ENCODE peak calls at places on chromosomes 2 and 18, in five cellular contexts. W is cardiac fibroblast, M is fibroblast of mammary gland, B is psoas muscle, V is Panc1. X is an unnamed sample.

GRCh38 chr2:174764281-174765063 is at the start of gene CHRNA1:
- DNase-seq in B (peak; percentile 56), M (peak; percentile 41), W (no peak), V (no peak), X (no peak)

GRCh38 chr2:230757476-230757875 is 44.8 kb downstream of the CAB39 start:
- DNase-seq in M (no peak), B (no peak), V (no peak), W (peak; percentile 77), X (no peak)

GRCh38 chr2:211674715-211675114 is 863.9 kb downstream of the ERBB4 start:
- DNase-seq in V (no peak), B (no peak), M (no peak), W (no peak), X (no peak)

GRCh38 chr2:170817247-170817998 is 736 bp downstream of the GAD1 start:
- DNase-seq in W (peak; percentile 18), V (no peak), M (peak; percentile 16), B (no peak), X (no peak)

GRCh38 chr2:62462211-62462610 is 43.8 kb downstream of the TMEM17 start:
- DNase-seq in B (no peak), V (no peak), W (no peak), M (no peak), X (no peak)

GRCh38 chr2:68425503-68425902 is 41.6 kb downstream of the FBXO48 start:
- DNase-seq in B (no peak), W (no peak), M (no peak), V (no peak), X (no peak)

GRCh38 chr2:111188681-111189080 is 68.0 kb downstream of the BCL2L11 start:
- DNase-seq in V (no peak), M (no peak), W (no peak), B (no peak), X (no peak)

GRCh38 chr2:4903676-4904348 is 788.4 kb upstream of the SOX11 start:
- DNase-seq in W (no peak), B (no peak), M (no peak), V (no peak), X (no peak)

GRCh38 chr18:24959100-24959499 is 392.9 kb downstream of the ZNF521 start:
- DNase-seq in M (no peak), V (no peak), B (no peak), W (no peak), X (no peak)

GRCh38 chr2:120531863-120532600 is 186.1 kb downstream of the INHBB start:
- DNase-seq in M (peak; percentile 81), V (no peak), B (peak; percentile 61), W (peak; percentile 64), X (no peak)

GRCh38 chr2:40178971-40179370 is 272.9 kb downstream of the SLC8A1 start:
- DNase-seq in M (peak; percentile 37), V (no peak), B (no peak), W (no peak), X (no peak)

GRCh38 chr2:240912878-240913809 is 7.0 kb downstream of the CROCC2 start:
- DNase-seq in V (no peak), M (peak; percentile 40), B (no peak), W (no peak), X (no peak)

GRCh38 chr18:24023185-24023814 is 8.7 kb downstream of the TTC39C start:
- DNase-seq in M (no peak), W (no peak), B (no peak), V (no peak), X (no peak)

GRCh38 chr2:48849770-48850169 is 94.2 kb upstream of the LHCGR start:
- DNase-seq in B (no peak), W (peak; percentile 30), M (peak; percentile 83), V (no peak), X (peak; percentile 40)

GRCh38 chr2:95799490-95799889 is 192.1 kb downstream of the ANKRD36C start:
- DNase-seq in V (no peak), M (no peak), B (no peak), W (no peak), X (no peak)

GRCh38 chr2:71927757-71928715 is 219.6 kb downstream of the CYP26B1 start:
- DNase-seq in W (no peak), M (peak; percentile 46), V (no peak), B (no peak), X (no peak)

GRCh38 chr18:40035951-40036350 is 1919.1 kb upstream of the PIK3C3 start:
- DNase-seq in W (no peak), B (no peak), M (no peak), V (no peak), X (no peak)

GRCh38 chr2:47313141-47313691 is 89.7 kb upstream of the MSH2 start:
- DNase-seq in W (peak; percentile 43), V (no peak), B (no peak), M (no peak), X (no peak)

GRCh38 chr2:44477657-44478414 is 116.1 kb downstream of the CAMKMT start:
- DNase-seq in B (no peak), V (no peak), W (no peak), M (no peak), X (no peak)

GRCh38 chr2:168434164-168434563 is 21.9 kb upstream of the CERS6 start:
- DNase-seq in M (no peak), W (no peak), V (no peak), B (peak; percentile 26), X (no peak)

GRCh38 chr2:88059979-88060906 is 4.7 kb upstream of the KRCC1 start:
- DNase-seq in M (peak; percentile 50), V (no peak), B (no peak), W (peak; percentile 47), X (no peak)

GRCh38 chr2:20403693-20404381 is 43.0 kb upstream of the RHOB start:
- DNase-seq in B (no peak), W (no peak), M (peak; percentile 43), V (no peak), X (no peak)

GRCh38 chr2:24304098-24304497 is 56.2 kb downstream of the ITSN2 start:
- DNase-seq in M (peak; percentile 98), V (no peak), W (peak; percentile 94), B (peak; percentile 78), X (peak; percentile 39)

GRCh38 chr18:40685241-40685640 is 1269.8 kb upstream of the PIK3C3 start:
- DNase-seq in V (no peak), B (no peak), M (no peak), W (no peak), X (no peak)

GRCh38 chr2:101998556-101999121 is 6.9 kb downstream of the IL1R2 start:
- DNase-seq in V (no peak), W (no peak), B (no peak), M (no peak), X (no peak)

GRCh38 chr18:55637204-55637603 is 49.2 kb upstream of the TCF4 start:
- DNase-seq in V (no peak), B (no peak), W (no peak), M (no peak), X (no peak)

GRCh38 chr18:23810396-23810795 is 121.1 kb downstream of the LAMA3 start:
- DNase-seq in V (no peak), W (no peak), B (no peak), M (no peak), X (no peak)

GRCh38 chr2:174510583-174511189 is 23.9 kb upstream of the GPR155 start:
- DNase-seq in B (no peak), M (peak; percentile 54), W (no peak), V (no peak), X (no peak)

GRCh38 chr2:69223759-69224494 is 163.1 kb downstream of the GFPT1 start:
- DNase-seq in M (no peak), V (no peak), W (no peak), B (no peak), X (no peak)

DNA sequence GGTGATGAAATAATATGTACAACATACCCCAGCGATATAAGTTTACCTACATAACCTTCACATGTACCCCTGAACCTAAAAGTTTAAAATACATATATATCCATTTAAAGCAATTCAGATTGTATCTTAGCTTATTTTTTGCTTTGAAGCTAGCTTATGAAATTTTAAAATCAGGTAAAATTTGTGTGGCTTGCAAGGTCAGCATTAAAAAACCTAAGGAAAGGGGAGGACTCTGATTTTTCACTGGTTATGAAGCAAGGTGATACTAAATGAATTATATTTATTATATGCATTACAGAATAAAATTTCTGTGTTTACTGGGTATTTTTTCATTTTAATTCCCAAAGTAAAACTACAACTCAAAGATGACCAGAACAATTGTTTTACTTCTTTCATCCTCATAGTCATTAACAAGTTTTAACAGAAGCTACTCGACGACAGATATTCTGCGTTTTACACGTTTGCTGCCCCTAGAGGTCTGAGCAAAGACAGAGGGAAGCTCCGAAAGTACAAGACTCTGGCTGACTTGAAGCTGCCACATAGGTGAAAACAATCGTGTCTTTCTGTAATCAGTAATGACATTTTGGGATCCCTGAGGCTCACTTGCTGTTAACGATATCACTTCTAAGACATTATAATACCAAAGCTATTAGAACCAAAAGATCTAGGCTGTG is 17.1 kb downstream of the PKP4 start:
- DNase-seq in V (no peak), W (no peak), M (no peak), B (no peak), X (no peak)
- TF ChIP-seq CTCF in V (peak; percentile 42), W (no peak), M (no peak), B (no peak), X (peak; percentile 17)

GRCh38 chr2:16218651-16219050 is 278.3 kb downstream of the MYCN start:
- DNase-seq in B (no peak), M (no peak), W (no peak), V (no peak), X (no peak)
- TF ChIP-seq CTCF in B (peak; percentile 15), M (no peak), W (no peak), V (peak; percentile 60), X (no peak)

GRCh38 chr2:46183426-46183825 is 113.8 kb upstream of the EPAS1 start:
- DNase-seq in V (no peak), B (no peak), M (no peak), W (no peak), X (no peak)

GRCh38 chr2:46188041-46188715 is 109.0 kb upstream of the EPAS1 start:
- DNase-seq in B (no peak), W (no peak), M (no peak), V (no peak), X (no peak)

GRCh38 chr2:46187112-46187618 is 110.0 kb upstream of the EPAS1 start:
- DNase-seq in V (no peak), B (no peak), M (peak; percentile 85), W (peak; percentile 73), X (peak; percentile 37)

GRCh38 chr2:46181789-46182530 is 115.2 kb upstream of the EPAS1 start:
- DNase-seq in V (no peak), W (no peak), B (no peak), M (no peak), X (no peak)

DNA sequence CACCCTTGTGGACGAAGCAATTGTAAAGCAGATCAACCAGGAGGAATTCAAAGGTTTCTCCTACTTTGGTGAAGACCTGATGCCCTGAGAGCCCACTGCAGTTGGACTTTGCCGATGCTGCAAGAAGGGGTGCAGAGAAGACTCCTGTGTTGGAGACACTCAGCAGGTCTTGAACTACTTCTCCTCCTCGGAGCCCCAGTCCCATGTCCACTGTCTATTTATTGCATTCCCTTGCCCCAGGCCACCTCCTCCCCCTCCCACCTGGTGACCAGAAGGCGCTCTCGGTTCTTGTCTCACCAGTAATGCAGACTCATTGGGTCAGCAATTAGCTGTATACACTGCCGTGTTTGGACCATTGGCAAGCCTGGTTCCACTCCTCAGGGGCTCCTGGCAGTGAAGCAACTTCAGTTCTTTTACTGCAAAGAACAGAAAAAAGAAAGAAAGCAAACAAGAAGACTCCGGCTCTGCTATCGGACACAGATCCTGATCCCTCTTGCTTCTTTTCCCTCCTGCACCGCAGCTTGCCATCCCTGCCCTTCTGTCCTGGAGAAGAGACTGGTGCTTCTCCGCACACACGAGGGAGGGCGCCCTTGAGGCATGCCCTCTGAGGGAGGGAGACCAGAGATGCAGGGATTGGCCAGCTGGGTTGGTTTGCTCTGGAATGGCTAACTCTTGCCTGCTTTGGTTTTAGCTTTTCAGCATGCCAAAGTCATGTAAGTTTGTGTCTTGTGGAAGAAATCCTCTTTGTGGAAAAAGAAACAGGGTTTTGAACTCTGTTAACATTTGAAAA is 112.2 kb upstream of the EPAS1 start:
- DNase-seq in V (no peak), M (no peak), W (no peak), B (no peak), X (no peak)
- TF ChIP-seq CTCF in V (peak; percentile 25), M (peak; percentile 13), W (peak; percentile 9), B (no peak), X (no peak)

GRCh38 chr2:3443685-3444084 is 64.2 kb downstream of the TRAPPC12 start:
- DNase-seq in M (no peak), V (no peak), W (no peak), B (no peak), X (no peak)
- TF ChIP-seq CTCF in M (no peak), V (no peak), W (no peak), B (no peak), X (no peak)